ENCODE peak calls at places on chromosomes 16 and 17, in seven cellular contexts. U, F, L, V, A, W and S are unnamed samples.

GRCh38 chr17:9021985-9022552 is 759 bp downstream of the NTN1 start:
- DNase-seq in U (no peak), L (peak), A (peak), F (peak), W (no peak), V (no peak), S (peak)

GRCh38 chr16:85554791-85555548 is 58.2 kb upstream of the GSE1 start:
- DNase-seq in L (peak), V (peak), U (no peak), W (peak), F (peak), A (peak), S (peak)

GRCh38 chr17:45646288-45646988 is 137.7 kb upstream of the CRHR1 start:
- DNase-seq in A (no peak), U (no peak), L (no peak), F (no peak), W (no peak), V (no peak), S (no peak)

GRCh38 chr17:66690166-66690565 is 144.8 kb upstream of the CACNG5 start:
- DNase-seq in W (no peak), L (no peak), V (no peak), F (no peak), A (no peak), U (no peak), S (no peak)

GRCh38 chr17:29883497-29883896 is 46.5 kb downstream of the SSH2 start:
- DNase-seq in F (peak), W (no peak), V (no peak), U (no peak), A (no peak), L (peak), S (no peak)

GRCh38 chr16:83070416-83071199 is 443.8 kb downstream of the CDH13 start:
- DNase-seq in L (no peak), W (no peak), A (no peak), V (no peak), F (no peak), U (no peak), S (no peak)

GRCh38 chr16:48231675-48232214 is 12.4 kb upstream of the LONP2 start:
- DNase-seq in L (peak), U (no peak), F (peak), A (peak), W (peak), V (peak), S (peak)

GRCh38 chr17:63675231-63675606 is 24.7 kb downstream of the LIMD2 start:
- DNase-seq in V (no peak), W (no peak), F (no peak), A (peak), U (no peak), L (no peak), S (peak)

GRCh38 chr17:17663160-17664072 is 17.8 kb upstream of the RAI1 start:
- DNase-seq in V (peak), W (peak), L (peak), A (peak), U (no peak), F (peak), S (peak)

GRCh38 chr17:33204156-33204555 is 88.9 kb downstream of the ASIC2 start:
- DNase-seq in A (no peak), F (no peak), W (no peak), L (no peak), U (no peak), V (no peak), S (no peak)

GRCh38 chr17:68011199-68011665 is 15.0 kb upstream of the C17orf58 start:
- DNase-seq in F (no peak), U (peak), L (no peak), W (peak), A (peak), V (peak), S (peak)

GRCh38 chr17:4548721-4549531 is 6.3 kb downstream of the MYBBP1A start:
- DNase-seq in L (peak), U (no peak), A (no peak), F (peak), V (no peak), W (no peak), S (no peak)

GRCh38 chr17:50173335-50173941 is 7.6 kb downstream of the SGCA start:
- DNase-seq in U (no peak), A (peak), L (peak), F (peak), V (peak), W (no peak), S (peak)

GRCh38 chr16:26195225-26195624 is 503.5 kb downstream of the HS3ST4 start:
- DNase-seq in A (no peak), F (no peak), W (no peak), V (no peak), L (no peak), U (no peak), S (no peak)

GRCh38 chr16:48895142-48895541 is 285.2 kb upstream of the N4BP1 start:
- DNase-seq in L (no peak), A (no peak), W (no peak), F (no peak), U (no peak), V (no peak), S (no peak)

GRCh38 chr17:59368218-59368857 is 36.9 kb downstream of the YPEL2 start:
- DNase-seq in W (no peak), F (no peak), U (no peak), L (no peak), V (no peak), A (no peak), S (no peak)

GRCh38 chr17:81025756-81026155 is 9.2 kb upstream of the BAIAP2 start:
- DNase-seq in U (no peak), L (no peak), F (no peak), W (no peak), V (no peak), A (no peak), S (no peak)

GRCh38 chr17:73550561-73550960 is 93.7 kb downstream of the SDK2 start:
- DNase-seq in A (no peak), V (no peak), W (no peak), U (no peak), L (no peak), F (no peak), S (no peak)

GRCh38 chr17:74995847-74996246 is 8.4 kb downstream of the CDR2L start:
- DNase-seq in F (no peak), W (no peak), U (no peak), A (no peak), L (peak), V (no peak), S (no peak)

GRCh38 chr17:43431741-43432523 is 33.1 kb downstream of the ARL4D start:
- DNase-seq in F (peak), U (no peak), V (no peak), W (peak), L (peak), A (peak), S (no peak)

GRCh38 chr17:81003711-81004335 is 12.2 kb downstream of the CHMP6 start:
- DNase-seq in L (no peak), A (no peak), V (no peak), W (no peak), U (no peak), F (no peak), S (no peak)

GRCh38 chr16:25257956-25258855 is 561 bp upstream of the ZKSCAN2 start:
- DNase-seq in V (peak), A (peak), U (peak), L (peak), F (peak), W (peak), S (peak)

GRCh38 chr16:30927789-30928378 is 4.5 kb downstream of the FBXL19 start:
- DNase-seq in L (peak), F (peak), A (peak), U (no peak), W (peak), V (peak), S (peak)

GRCh38 chr16:17173134-17173729 is 297.5 kb downstream of the XYLT1 start:
- DNase-seq in U (no peak), V (no peak), A (peak), F (peak), L (peak), W (no peak), S (no peak)

GRCh38 chr17:77395609-77396008 is 254.8 kb downstream of the SEC14L1 start:
- DNase-seq in L (no peak), U (no peak), W (no peak), V (no peak), F (no peak), A (no peak), S (no peak)

GRCh38 chr16:19860146-19861030 is 24.3 kb downstream of the GPRC5B start:
- DNase-seq in V (no peak), W (no peak), F (peak), L (peak), U (no peak), A (peak), S (peak)

GRCh38 chr16:87734644-87735043 is 31.1 kb downstream of the KLHDC4 start:
- DNase-seq in A (no peak), W (no peak), L (no peak), U (no peak), V (no peak), F (no peak), S (no peak)

GRCh38 chr16:28531777-28532744 is 6.7 kb downstream of the NUPR1 start:
- DNase-seq in U (peak), L (no peak), W (peak), V (peak), A (peak), F (no peak), S (peak)

GRCh38 chr16:84508502-84508901 is 4.0 kb upstream of the MEAK7 start:
- DNase-seq in F (no peak), A (no peak), L (no peak), W (no peak), U (no peak), V (no peak), S (no peak)

GRCh38 chr17:17809527-17810373 is 27.0 kb downstream of the SREBF1 start:
- DNase-seq in L (peak), W (no peak), A (peak), F (no peak), U (peak), V (peak), S (peak)

GRCh38 chr16:64711026-64711425 is 410.8 kb downstream of the CDH11 start:
- DNase-seq in V (no peak), U (no peak), W (peak), L (peak), F (no peak), A (no peak), S (no peak)

GRCh38 chr16:67844441-67844840 is 2.3 kb upstream of the NUTF2 start:
- DNase-seq in L (peak), V (no peak), W (peak), A (peak), U (no peak), F (peak), S (no peak)
- TF ChIP-seq CTCF in L (no peak), V (no peak), W (peak), A (peak), U (no peak), F (no peak), S (no peak)

DNA sequence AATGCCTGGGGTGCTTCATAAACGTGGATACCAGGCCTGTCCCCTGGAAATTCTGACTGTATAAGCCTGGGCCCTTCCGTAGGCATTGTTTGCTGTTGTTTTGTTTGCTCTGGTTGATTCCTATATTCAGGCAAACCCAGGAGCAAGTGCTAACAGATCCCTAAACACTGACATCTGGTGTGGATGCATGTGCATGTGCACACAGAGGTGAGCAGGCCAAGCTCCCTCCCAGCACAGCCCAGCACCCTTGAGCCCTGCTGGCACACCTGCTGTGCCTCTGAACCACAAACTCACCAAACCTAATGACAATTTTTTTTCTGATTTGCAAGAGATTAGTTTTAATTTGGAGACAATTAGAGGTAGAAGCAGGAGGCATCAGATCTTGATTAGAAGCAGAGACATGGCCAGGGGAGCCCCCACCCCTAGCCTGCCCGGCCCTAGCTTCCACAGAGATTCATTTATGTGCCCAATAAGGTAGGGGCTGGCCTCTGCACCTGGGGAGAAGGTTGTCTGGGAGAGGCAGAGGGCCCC is 40.4 kb downstream of the TMEM132E start:
- DNase-seq in F (no peak), U (no peak), W (no peak), L (no peak), A (no peak), V (no peak), S (no peak)
- TF ChIP-seq CTCF in F (no peak), U (no peak), W (no peak), L (no peak), A (no peak), V (no peak), S (no peak)

DNA sequence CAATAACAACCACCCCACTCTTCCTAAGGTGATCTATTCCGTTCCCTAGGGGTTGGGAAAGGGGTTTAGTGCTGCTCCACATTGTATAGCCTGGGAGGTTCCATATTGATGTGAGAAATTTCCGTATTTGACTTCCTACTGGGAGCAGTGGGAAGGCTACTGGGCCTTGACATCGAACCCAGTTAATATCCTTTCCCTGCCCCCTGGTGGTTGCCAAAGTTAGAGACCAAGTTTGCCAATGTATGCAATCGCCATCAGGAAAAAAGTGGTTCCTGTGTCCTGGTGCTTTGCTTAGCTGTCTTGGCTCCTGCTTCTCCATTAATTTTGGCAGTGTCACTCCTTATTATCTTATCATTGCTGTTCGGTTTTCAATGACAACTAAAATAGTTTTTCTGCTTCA is 914.9 kb downstream of the KCNJ2 start:
- DNase-seq in F (peak), V (peak), U (no peak), A (peak), W (peak), L (no peak), S (peak)
- TF ChIP-seq CTCF in F (peak), V (peak), U (peak), A (peak), W (peak), L (peak), S (peak)

GRCh38 chr17:47305302-47305923 is 18.3 kb upstream of the EFCAB13 start:
- DNase-seq in W (peak), L (peak), F (peak), V (peak), U (no peak), A (peak), S (peak)
- TF ChIP-seq CTCF in W (no peak), L (no peak), F (no peak), V (no peak), U (no peak), A (peak), S (no peak)

GRCh38 chr17:56823848-56824247 is 9.9 kb downstream of the C17orf67 start:
- DNase-seq in L (no peak), V (no peak), F (no peak), U (no peak), W (no peak), A (peak), S (peak)

GRCh38 chr17:56821847-56822534 is 11.7 kb downstream of the C17orf67 start:
- DNase-seq in W (no peak), U (no peak), A (no peak), V (no peak), L (no peak), F (no peak), S (no peak)

GRCh38 chr17:56820207-56820606 is 13.5 kb downstream of the C17orf67 start:
- DNase-seq in A (no peak), W (no peak), V (no peak), L (no peak), U (no peak), F (no peak), S (no peak)

GRCh38 chr17:56824503-56824902 is 9.2 kb downstream of the C17orf67 start:
- DNase-seq in F (no peak), U (no peak), V (no peak), A (no peak), L (no peak), W (peak), S (no peak)

DNA sequence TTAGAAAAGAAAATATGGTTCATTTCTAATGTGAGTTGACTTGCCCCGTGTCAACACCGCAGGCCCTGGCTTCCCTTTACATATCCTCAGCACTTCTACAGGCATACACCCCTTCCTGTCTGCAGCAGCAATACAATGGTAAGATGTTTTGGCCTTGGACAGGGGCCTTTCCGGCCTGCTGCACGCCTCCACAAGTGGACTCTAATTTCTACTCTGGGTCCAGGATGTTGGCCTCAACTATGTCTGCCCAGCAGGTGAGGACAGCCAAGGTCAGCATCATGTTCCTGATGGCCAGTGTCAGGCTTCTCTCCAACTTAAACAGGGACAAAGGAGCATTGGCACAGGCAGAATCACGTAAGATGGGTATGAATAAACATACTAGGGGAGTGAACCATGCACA is 11.0 kb downstream of the C17orf67 start:
- DNase-seq in W (no peak), L (no peak), F (no peak), A (peak), U (no peak), V (no peak), S (no peak)
- TF ChIP-seq CTCF in W (no peak), L (no peak), F (no peak), A (no peak), U (no peak), V (no peak), S (no peak)

GRCh38 chr17:6274310-6274709 is 160.6 kb downstream of the AIPL1 start:
- DNase-seq in U (no peak), W (no peak), L (no peak), V (no peak), F (no peak), A (no peak), S (no peak)

GRCh38 chr17:6276711-6277110 is 158.2 kb downstream of the AIPL1 start:
- DNase-seq in A (no peak), U (no peak), W (no peak), V (no peak), F (no peak), L (no peak), S (no peak)

GRCh38 chr17:6279659-6280058 is 155.3 kb downstream of the AIPL1 start:
- DNase-seq in L (no peak), U (no peak), V (peak), W (peak), A (no peak), F (no peak), S (no peak)
- TF ChIP-seq CTCF in L (no peak), U (no peak), V (peak), W (peak), A (no peak), F (no peak), S (no peak)

DNA sequence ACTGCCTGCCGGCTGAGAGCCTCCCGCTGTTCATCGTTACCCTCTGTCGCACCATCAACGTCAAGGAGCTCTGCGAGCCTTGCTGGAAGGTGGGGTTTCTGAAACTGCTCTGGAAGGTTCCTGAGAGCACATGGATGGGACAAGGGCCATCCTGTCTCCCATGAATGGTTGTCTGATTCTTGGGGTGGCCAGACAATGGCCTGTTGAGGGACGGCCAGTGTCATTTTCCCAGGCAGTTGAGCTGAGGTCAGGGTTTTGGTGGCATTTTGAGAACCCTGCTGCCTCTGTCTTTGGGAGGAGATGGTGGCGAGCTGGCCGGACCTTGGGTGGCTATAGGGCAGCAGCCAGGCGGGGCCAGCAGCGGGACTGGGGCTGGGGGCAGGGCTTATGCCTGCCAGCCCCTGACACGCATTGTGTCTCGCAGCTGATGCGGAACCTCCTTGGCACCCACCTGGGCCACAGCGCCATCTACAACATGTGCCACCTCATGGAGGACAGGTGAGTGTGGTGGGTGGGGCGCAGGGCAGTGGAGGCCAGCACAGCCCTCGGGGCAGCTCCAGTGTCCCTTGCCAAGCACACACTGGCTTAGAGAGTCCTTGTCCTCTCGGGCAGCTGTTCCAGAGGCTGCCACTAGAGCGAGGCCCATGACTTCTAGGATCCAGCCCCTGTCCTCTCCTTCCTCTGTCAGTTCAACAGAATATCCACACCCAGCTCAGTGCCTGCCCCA is 9.1 kb downstream of the TSC2 start:
- DNase-seq in F (no peak), W (no peak), V (peak), L (no peak), A (no peak), U (no peak), S (no peak)
- TF ChIP-seq CTCF in F (no peak), W (no peak), V (no peak), L (no peak), A (peak), U (no peak), S (peak)

DNA sequence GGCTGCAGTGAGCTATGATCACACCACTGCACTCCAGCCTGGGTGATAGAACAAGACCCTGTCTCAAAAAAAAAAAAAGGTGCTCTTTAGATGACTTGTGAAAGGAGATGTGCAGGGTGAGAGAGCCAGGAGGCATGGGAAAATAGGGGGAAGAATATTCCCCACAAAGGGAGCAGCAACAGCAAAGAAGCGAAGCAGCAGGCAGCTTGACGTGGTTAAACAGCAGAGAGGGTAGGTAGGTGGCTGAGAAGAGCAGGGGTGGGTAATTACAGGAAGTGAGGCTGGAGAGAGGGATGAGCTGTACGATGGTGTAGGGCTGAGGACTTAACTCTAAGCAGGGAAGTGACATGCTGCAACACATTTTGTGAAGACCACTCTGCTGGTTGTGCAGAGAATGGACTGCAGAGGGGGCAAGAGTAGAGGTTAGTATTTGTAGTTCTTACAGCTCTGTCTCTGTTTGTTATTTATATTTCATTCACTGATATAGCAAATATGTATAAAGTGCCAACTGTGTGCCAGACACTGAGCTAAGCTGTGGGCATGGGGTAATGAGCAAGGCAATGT is 1.6 kb downstream of the HEATR3 start:
- DNase-seq in W (peak), U (no peak), L (peak), V (peak), A (peak), F (peak), S (peak)
- TF ChIP-seq CTCF in W (no peak), U (peak), L (peak), V (peak), A (peak), F (peak), S (peak)